ENCODE peak calls at places on chromosomes 7 and 10, in six cellular contexts. V is hippocampal formation, U is HuH-7, Y is heart left ventricle, Q is astrocyte of the spinal cord, B is AG04449. W is an unnamed sample.

GRCh38 chr7:133984023-133984422 is 143.1 kb upstream of the LRGUK start:
- DNase-seq in V (no peak), U (no peak), Y (no peak), Q (no peak), B (no peak), W (no peak)

GRCh38 chr10:70699659-70700174 is 27.4 kb downstream of the ADAMTS14 start:
- DNase-seq in V (no peak), U (no peak), Y (no peak), Q (no peak), B (no peak), W (no peak)

GRCh38 chr7:91265693-91266066 is 1.4 kb downstream of the FZD1 start:
- DNase-seq in V (no peak), U (no peak), Y (no peak), Q (peak), B (no peak), W (no peak)

GRCh38 chr7:18958627-18959026 is 158.8 kb downstream of the TWIST1 start:
- DNase-seq in V (no peak), U (no peak), Y (no peak), Q (peak), B (peak), W (peak)

GRCh38 chr10:71234970-71235681 is 22.8 kb downstream of the UNC5B start:
- DNase-seq in V (no peak), U (no peak), Y (peak), Q (peak), B (no peak), W (peak)

GRCh38 chr10:19204239-19204917 is 155.8 kb downstream of the MALRD1 start:
- DNase-seq in V (no peak), U (no peak), Y (no peak), Q (no peak), B (no peak), W (no peak)

GRCh38 chr10:132754071-132754470 is 31.9 kb downstream of the NKX6-2 start:
- DNase-seq in V (no peak), U (no peak), Y (no peak), Q (no peak), B (no peak), W (no peak)

GRCh38 chr7:82235710-82236109 is 207.9 kb downstream of the CACNA2D1 start:
- DNase-seq in V (no peak), U (no peak), Y (no peak), Q (peak), B (no peak), W (no peak)

GRCh38 chr7:2017483-2017891 is 215.3 kb downstream of the MAD1L1 start:
- DNase-seq in V (no peak), U (no peak), Y (peak), Q (no peak), B (no peak), W (no peak)

W was measured in hepatic stellate cell.